ENCODE peak calls at places on chromosomes 5 and 9, in five cellular contexts. C is astrocyte of the spinal cord; S is heart left ventricle; T is CD8-positive, alpha-beta memory T cell; Y is fibroblast of lung. M is an unnamed sample.

GRCh38 chr5:17212210-17212609 is 5.2 kb upstream of the BASP1 start:
- DNase-seq in C (no peak), Y (no peak), S (no peak), T (no peak), M (no peak)

GRCh38 chr5:73426034-73426433 is 22.5 kb downstream of the FOXD1 start:
- DNase-seq in C (no peak), S (no peak), T (no peak), Y (no peak), M (no peak)

GRCh38 chr5:39599721-39600431 is 175.1 kb upstream of the DAB2 start:
- DNase-seq in Y (peak; percentile 25), S (no peak), C (peak; percentile 23), T (no peak), M (no peak)

GRCh38 chr5:159971514-159971913 is 37.4 kb upstream of the TTC1 start:
- DNase-seq in C (no peak), Y (no peak), T (no peak), S (no peak), M (no peak)

GRCh38 chr9:130665431-130666392 is 1.3 kb downstream of the PRDM12 start:
- DNase-seq in S (no peak), C (no peak), Y (no peak), T (no peak), M (no peak)

GRCh38 chr5:66850354-66851075 is 254.3 kb downstream of the MAST4 start:
- DNase-seq in Y (no peak), T (no peak), S (no peak), C (no peak), M (no peak)

GRCh38 chr9:706073-706472 is 135.4 kb upstream of the DMRT1 start:
- DNase-seq in Y (no peak), C (peak; percentile 6), S (no peak), T (no peak), M (no peak)

GRCh38 chr9:33103381-33104110 is 27.1 kb upstream of the SMU1 start:
- DNase-seq in C (no peak), T (no peak), S (no peak), Y (no peak), M (no peak)

GRCh38 chr5:54148062-54148461 is 162.3 kb downstream of the ARL15 start:
- DNase-seq in T (no peak), Y (no peak), S (no peak), C (peak; percentile 8), M (no peak)

GRCh38 chr9:136377351-136378170 is 4.1 kb upstream of the CARD9 start:
- DNase-seq in C (no peak), Y (no peak), S (no peak), T (no peak), M (no peak)

GRCh38 chr5:606526-607399 is 5.4 kb upstream of the CEP72 start:
- DNase-seq in S (no peak), T (no peak), C (no peak), Y (no peak), M (no peak)

GRCh38 chr5:168590666-168591065 is 11.5 kb upstream of the PANK3 start:
- DNase-seq in S (no peak), T (no peak), C (no peak), Y (no peak), M (no peak)

GRCh38 chr5:147688965-147689364 is 93.6 kb downstream of the JAKMIP2 start:
- DNase-seq in T (no peak), S (no peak), Y (peak; percentile 75), C (peak; percentile 85), M (no peak)

GRCh38 chr5:52554297-52554696 is 233.4 kb upstream of the ITGA1 start:
- DNase-seq in S (no peak), T (no peak), C (no peak), Y (no peak), M (no peak)

GRCh38 chr9:126699401-126699851 is 85.7 kb downstream of the LMX1B start:
- DNase-seq in Y (no peak), C (no peak), S (no peak), T (no peak), M (no peak)

GRCh38 chr5:143403357-143403606 is 204 bp downstream of the NR3C1 start:
- DNase-seq in T (no peak), Y (no peak), C (no peak), S (no peak), M (no peak)

GRCh38 chr5:59840200-59840601 is 53.3 kb downstream of the PDE4D start:
- DNase-seq in S (no peak), T (no peak), C (no peak), Y (peak; percentile 89), M (no peak)

GRCh38 chr5:145825751-145826180 is 9.4 kb downstream of the PRELID2 start:
- DNase-seq in T (no peak), Y (peak; percentile 56), C (peak; percentile 68), S (no peak), M (peak; percentile 16)

GRCh38 chr5:114412509-114413171 is 50.8 kb downstream of the KCNN2 start:
- DNase-seq in C (peak; percentile 86), Y (peak; percentile 83), T (no peak), S (no peak), M (no peak)

GRCh38 chr9:125455132-125455531 is 193.5 kb downstream of the GAPVD1 start:
- DNase-seq in Y (no peak), S (no peak), T (no peak), C (no peak), M (no peak)

GRCh38 chr9:99019523-99020331 is 76.0 kb downstream of the COL15A1 start:
- DNase-seq in Y (peak; percentile 98), S (no peak), C (peak; percentile 96), T (no peak), M (no peak)

GRCh38 chr5:156420665-156421064 is 93.7 kb downstream of the SGCD start:
- DNase-seq in Y (no peak), T (no peak), C (no peak), S (no peak), M (no peak)

GRCh38 chr9:132160802-132161742 is 786 bp upstream of the NTNG2 start:
- DNase-seq in Y (peak; percentile 76), S (peak; percentile 64), C (peak; percentile 59), T (peak; percentile 44), M (no peak)

GRCh38 chr5:150120062-150120441 is 33.7 kb upstream of the CSF1R start:
- DNase-seq in S (no peak), C (no peak), T (no peak), Y (no peak), M (no peak)

GRCh38 chr5:65024681-65025080 is 256.0 kb downstream of the CWC27 start:
- DNase-seq in Y (no peak), T (no peak), C (no peak), S (no peak), M (no peak)

GRCh38 chr5:1057841-1058548 is 49.4 kb downstream of the NKD2 start:
- DNase-seq in S (peak; percentile 60), C (no peak), Y (no peak), T (no peak), M (no peak)

GRCh38 chr5:168088415-168089165 is 202.9 kb upstream of the WWC1 start:
- DNase-seq in S (no peak), Y (no peak), T (no peak), C (no peak), M (no peak)

GRCh38 chr5:168920019-168920813 is 341.0 kb upstream of the PANK3 start:
- DNase-seq in T (no peak), Y (no peak), C (no peak), S (no peak), M (no peak)

GRCh38 chr5:146047396-146047795 is 58.0 kb downstream of the PLAC8L1 start:
- DNase-seq in Y (peak; percentile 15), S (no peak), T (no peak), C (peak; percentile 8), M (no peak)

GRCh38 chr5:124156408-124157027 is 589.9 kb downstream of the ZNF608 start:
- DNase-seq in S (no peak), T (no peak), C (peak; percentile 66), Y (peak; percentile 43), M (no peak)

GRCh38 chr5:96432245-96433065 is 593 bp downstream of the PCSK1 start:
- DNase-seq in Y (peak; percentile 85), T (no peak), C (peak; percentile 61), S (no peak), M (no peak)

GRCh38 chr5:174271316-174271715 is 225.8 kb downstream of the NSG2 start:
- DNase-seq in C (no peak), T (no peak), S (no peak), Y (no peak), M (no peak)

GRCh38 chr5:72166070-72166979 is 59.0 kb downstream of the MAP1B start:
- DNase-seq in S (peak; percentile 72), C (peak; percentile 93), Y (peak; percentile 83), T (no peak), M (no peak)

DNA sequence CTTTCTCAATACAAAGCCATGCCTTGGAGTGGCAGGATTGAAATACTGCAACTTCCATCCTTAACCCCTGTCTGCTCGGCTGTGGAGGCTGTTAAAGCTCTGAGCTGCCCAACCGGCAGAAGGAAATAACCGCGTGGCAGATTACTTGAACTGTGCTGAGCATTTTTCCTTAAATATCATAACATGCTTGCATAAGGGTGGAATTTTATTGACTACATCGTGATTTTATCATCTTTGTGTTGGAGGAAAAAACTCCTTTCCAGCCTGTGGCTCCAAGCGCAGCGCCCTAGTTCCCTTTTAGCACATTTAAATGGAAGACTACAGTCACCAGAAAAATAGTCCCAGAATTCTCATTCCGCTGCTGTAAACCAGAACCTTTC is 1.6 kb downstream of the SHC3 start:
- DNase-seq in Y (peak; percentile 68), T (no peak), C (peak; percentile 73), S (no peak), M (no peak)
- H3K4me3 ChIP-seq in Y (peak overlapping the region; percentile 43), T (no peak overlapping the region), C (peak overlapping the region; percentile 62), S (peak overlapping the region; percentile 39), M (no peak overlapping the region)

GRCh38 chr9:107484117-107484723 is 5.3 kb downstream of the KLF4 start:
- DNase-seq in Y (peak; percentile 64), S (no peak), T (no peak), C (peak; percentile 81), M (peak; percentile 16)
- H3K4me3 ChIP-seq in Y (no peak overlapping the region), S (peak overlapping the region; percentile 13), T (no peak overlapping the region), C (no peak overlapping the region), M (no peak overlapping the region)

GRCh38 chr9:109255394-109255793 is 65.5 kb downstream of the EPB41L4B start:
- DNase-seq in C (no peak), Y (no peak), T (no peak), S (no peak), M (no peak)
- H3K4me3 ChIP-seq in C (no peak overlapping the region), Y (no peak overlapping the region), T (no peak overlapping the region), S (no peak overlapping the region), M (no peak overlapping the region)

GRCh38 chr9:113962391-113962790 is 86.3 kb downstream of the ZNF618 start:
- DNase-seq in T (no peak), Y (no peak), C (no peak), S (no peak), M (no peak)
- H3K4me3 ChIP-seq in T (no peak overlapping the region), Y (no peak overlapping the region), C (no peak overlapping the region), S (no peak overlapping the region), M (no peak overlapping the region)

GRCh38 chr9:68547417-68547816 is 6.7 kb upstream of the TMEM252 start:
- DNase-seq in S (no peak), Y (no peak), C (no peak), T (no peak), M (no peak)
- H3K4me3 ChIP-seq in S (no peak overlapping the region), Y (no peak overlapping the region), C (no peak overlapping the region), T (no peak overlapping the region), M (no peak overlapping the region)

GRCh38 chr9:34988218-34989055 is 1.1 kb upstream of the DNAJB5 start:
- DNase-seq in T (peak; percentile 48), S (peak; percentile 75), Y (no peak), C (no peak), M (no peak)
- H3K4me3 ChIP-seq in T (peak overlapping the region; percentile 92), S (peak overlapping the region; percentile 68), Y (peak overlapping the region; percentile 5), C (peak overlapping the region; percentile 53), M (peak overlapping the region; percentile 65)

M was measured in GM12864.